ENCODE peak calls at places on chromosome 20, in six cellular contexts. One of them, this sample, is unnamed. For H3K4me1, the result is how much of the 10 kb centered on the place peaks cover.

GRCh38 chr20:62368629-62369507 is 1.8 kb upstream of the LAMA5 start:
- DNase-seq in adrenal gland: peak
- DNase-seq in Karpas-422: no peak
- DNase-seq in psoas muscle: peak
- DNase-seq in mesenchymal stem cell: peak
- DNase-seq in breast epithelium: no peak
- DNase-seq in this sample: no peak

GRCh38 chr20:52991783-52992182 is 19.6 kb downstream of the TSHZ2 start:
- DNase-seq in breast epithelium: no peak
- DNase-seq in adrenal gland: no peak
- DNase-seq in psoas muscle: no peak
- DNase-seq in mesenchymal stem cell: peak
- DNase-seq in Karpas-422: no peak
- DNase-seq in this sample: no peak

GRCh38 chr20:25207960-25208534 is 12.5 kb downstream of the ENTPD6 start:
- DNase-seq in adrenal gland: no peak
- DNase-seq in breast epithelium: no peak
- DNase-seq in mesenchymal stem cell: no peak
- DNase-seq in psoas muscle: no peak
- DNase-seq in Karpas-422: no peak
- DNase-seq in this sample: no peak

GRCh38 chr20:32678948-32679347 is 5.2 kb upstream of the C20orf203 start:
- DNase-seq in psoas muscle: peak
- DNase-seq in adrenal gland: peak
- DNase-seq in breast epithelium: peak
- DNase-seq in Karpas-422: no peak
- DNase-seq in mesenchymal stem cell: no peak
- DNase-seq in this sample: no peak

GRCh38 chr20:52410182-52410647 is 218.6 kb upstream of the ZFP64 start:
- DNase-seq in Karpas-422: no peak
- DNase-seq in breast epithelium: no peak
- DNase-seq in adrenal gland: no peak
- DNase-seq in psoas muscle: no peak
- DNase-seq in mesenchymal stem cell: peak
- DNase-seq in this sample: no peak

GRCh38 chr20:57658447-57659130 is 38.4 kb upstream of the ZBP1 start:
- DNase-seq in mesenchymal stem cell: no peak
- DNase-seq in adrenal gland: peak
- DNase-seq in Karpas-422: no peak
- DNase-seq in psoas muscle: no peak
- DNase-seq in breast epithelium: peak
- DNase-seq in this sample: no peak

GRCh38 chr20:31706607-31707257 is 15.9 kb downstream of the BCL2L1 start:
- DNase-seq in psoas muscle: no peak
- DNase-seq in breast epithelium: no peak
- DNase-seq in adrenal gland: peak
- DNase-seq in Karpas-422: no peak
- DNase-seq in mesenchymal stem cell: peak
- DNase-seq in this sample: no peak

GRCh38 chr20:22862645-22863230 is 172.4 kb upstream of the SSTR4 start:
- DNase-seq in psoas muscle: no peak
- DNase-seq in Karpas-422: no peak
- DNase-seq in adrenal gland: peak
- DNase-seq in breast epithelium: no peak
- DNase-seq in mesenchymal stem cell: no peak
- DNase-seq in this sample: no peak

GRCh38 chr20:45470262-45470931 is 844 bp downstream of the WFDC2 start:
- DNase-seq in adrenal gland: no peak
- DNase-seq in psoas muscle: peak
- DNase-seq in mesenchymal stem cell: peak
- DNase-seq in Karpas-422: no peak
- DNase-seq in breast epithelium: peak
- DNase-seq in this sample: peak

GRCh38 chr20:62754122-62754990 is 41.9 kb upstream of the MRGBP start:
- DNase-seq in Karpas-422: no peak
- DNase-seq in adrenal gland: no peak
- DNase-seq in mesenchymal stem cell: no peak
- DNase-seq in psoas muscle: peak
- DNase-seq in breast epithelium: no peak
- DNase-seq in this sample: peak

GRCh38 chr20:45355209-45355608 is 7.0 kb upstream of the SDC4 start:
- DNase-seq in breast epithelium: no peak
- DNase-seq in adrenal gland: no peak
- DNase-seq in mesenchymal stem cell: peak
- DNase-seq in psoas muscle: no peak
- DNase-seq in Karpas-422: no peak
- DNase-seq in this sample: no peak

DNA sequence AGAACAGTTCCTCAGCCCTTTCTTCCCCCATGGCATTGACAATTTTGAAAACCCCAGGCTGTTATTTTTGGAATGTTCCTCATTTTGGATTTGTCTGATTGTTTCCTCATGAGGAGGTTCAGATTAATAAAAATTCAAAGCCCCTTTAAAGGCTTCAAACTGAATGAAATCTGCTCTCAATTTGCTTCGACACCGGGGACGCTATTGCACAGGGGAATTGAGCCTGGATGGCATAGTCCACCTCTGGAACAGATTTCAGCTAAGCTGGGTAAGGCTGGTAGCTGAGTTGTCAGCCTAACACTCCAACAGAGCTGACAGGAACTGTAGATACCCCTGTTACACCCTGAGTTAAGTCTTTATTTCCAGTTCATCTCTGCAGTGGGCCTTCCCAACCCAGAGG is 73.4 kb upstream of the PAX1 start:
- DNase-seq in breast epithelium: no peak
- DNase-seq in adrenal gland: no peak
- DNase-seq in mesenchymal stem cell: no peak
- DNase-seq in Karpas-422: peak
- DNase-seq in psoas muscle: no peak
- DNase-seq in this sample: no peak
- H3K4me1 ChIP-seq in breast epithelium: under half
- H3K4me1 ChIP-seq in adrenal gland: under half
- H3K4me1 ChIP-seq in mesenchymal stem cell: under half
- H3K4me1 ChIP-seq in Karpas-422: half or more
- H3K4me1 ChIP-seq in psoas muscle: under half
- H3K4me1 ChIP-seq in this sample: under half

GRCh38 chr20:35702051-35702823 is 3.0 kb downstream of the ROMO1 start:
- DNase-seq in psoas muscle: no peak
- DNase-seq in Karpas-422: peak
- DNase-seq in breast epithelium: no peak
- DNase-seq in mesenchymal stem cell: peak
- DNase-seq in adrenal gland: no peak
- DNase-seq in this sample: no peak

GRCh38 chr20:35699127-35699913 is at the start of the genes NFS1 and ROMO1:
- DNase-seq in Karpas-422: peak
- DNase-seq in breast epithelium: peak
- DNase-seq in adrenal gland: peak
- DNase-seq in psoas muscle: peak
- DNase-seq in mesenchymal stem cell: peak
- DNase-seq in this sample: peak

GRCh38 chr20:35698298-35699126 is 640 bp downstream of the NFS1 start:
- DNase-seq in mesenchymal stem cell: peak
- DNase-seq in Karpas-422: peak
- DNase-seq in psoas muscle: no peak
- DNase-seq in breast epithelium: no peak
- DNase-seq in adrenal gland: no peak
- DNase-seq in this sample: peak

GRCh38 chr20:35699914-35700624 is 864 bp downstream of the ROMO1 start:
- DNase-seq in mesenchymal stem cell: no peak
- DNase-seq in adrenal gland: no peak
- DNase-seq in Karpas-422: peak
- DNase-seq in psoas muscle: no peak
- DNase-seq in breast epithelium: no peak
- DNase-seq in this sample: no peak

GRCh38 chr20:35700625-35701148 is 1.5 kb downstream of the ROMO1 start:
- DNase-seq in adrenal gland: no peak
- DNase-seq in psoas muscle: no peak
- DNase-seq in breast epithelium: no peak
- DNase-seq in mesenchymal stem cell: no peak
- DNase-seq in Karpas-422: no peak
- DNase-seq in this sample: no peak
- H3K4me3 ChIP-seq in adrenal gland: no peak
- H3K4me3 ChIP-seq in psoas muscle: peak
- H3K4me3 ChIP-seq in breast epithelium: no peak
- H3K4me3 ChIP-seq in mesenchymal stem cell: peak
- H3K4me3 ChIP-seq in Karpas-422: peak
- H3K4me3 ChIP-seq in this sample: no peak

GRCh38 chr20:48143435-48144081 is 358.3 kb upstream of the SULF2 start:
- DNase-seq in mesenchymal stem cell: no peak
- DNase-seq in breast epithelium: no peak
- DNase-seq in adrenal gland: no peak
- DNase-seq in psoas muscle: no peak
- DNase-seq in Karpas-422: no peak
- DNase-seq in this sample: no peak

GRCh38 chr20:48142258-48142657 is 357.0 kb upstream of the SULF2 start:
- DNase-seq in breast epithelium: no peak
- DNase-seq in mesenchymal stem cell: no peak
- DNase-seq in psoas muscle: no peak
- DNase-seq in Karpas-422: no peak
- DNase-seq in adrenal gland: no peak
- DNase-seq in this sample: peak

DNA sequence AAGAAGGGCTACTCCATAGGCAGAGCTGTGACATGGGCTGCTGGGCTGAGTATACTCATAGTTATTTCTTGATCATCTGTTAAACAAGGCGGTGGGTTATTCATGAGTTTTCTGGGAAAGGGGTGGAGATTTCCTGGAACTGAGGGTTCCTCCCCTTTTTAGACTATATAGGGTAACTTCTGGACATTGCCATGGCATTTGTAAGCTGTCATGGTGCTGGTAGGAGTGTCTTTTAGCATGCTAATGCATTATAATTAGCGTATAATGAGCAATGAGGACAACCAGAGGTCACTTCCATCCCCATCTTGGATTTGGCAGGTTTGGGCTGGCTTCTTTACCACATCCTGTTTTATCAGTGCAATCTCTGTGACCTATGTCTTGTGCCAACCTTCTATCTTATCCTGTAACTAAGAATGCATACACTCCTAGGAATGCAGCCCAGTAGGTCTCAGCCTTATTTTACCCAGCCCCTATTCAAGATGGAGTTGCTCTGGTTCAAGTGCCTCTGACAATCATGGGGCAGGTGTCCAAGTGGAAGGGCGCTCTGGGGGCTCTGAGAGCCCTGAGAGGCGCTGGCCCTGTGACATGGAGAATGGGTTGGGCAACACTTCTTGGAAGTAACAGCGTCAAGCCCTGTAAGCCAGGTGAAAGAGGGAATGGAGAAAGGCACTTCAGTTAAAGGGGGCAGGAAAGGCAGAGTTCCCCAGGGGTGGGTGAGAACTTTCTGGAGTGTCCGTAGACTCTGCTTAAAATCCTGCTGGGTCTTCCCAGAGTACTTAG is 354.2 kb upstream of the SULF2 start:
- DNase-seq in psoas muscle: no peak
- DNase-seq in adrenal gland: no peak
- DNase-seq in breast epithelium: no peak
- DNase-seq in mesenchymal stem cell: peak
- DNase-seq in Karpas-422: no peak
- DNase-seq in this sample: peak
- H3K4me1 ChIP-seq in psoas muscle: under half
- H3K4me1 ChIP-seq in adrenal gland: under half
- H3K4me1 ChIP-seq in breast epithelium: under half
- H3K4me1 ChIP-seq in mesenchymal stem cell: under half
- H3K4me1 ChIP-seq in Karpas-422: under half
- H3K4me1 ChIP-seq in this sample: under half

GRCh38 chr20:59603176-59603575 is 1.2 kb upstream of the PHACTR3 start:
- DNase-seq in breast epithelium: no peak
- DNase-seq in mesenchymal stem cell: no peak
- DNase-seq in Karpas-422: no peak
- DNase-seq in psoas muscle: no peak
- DNase-seq in adrenal gland: no peak
- DNase-seq in this sample: no peak

GRCh38 chr20:59605691-59606364 is 1.5 kb downstream of the PHACTR3 start:
- DNase-seq in mesenchymal stem cell: no peak
- DNase-seq in psoas muscle: no peak
- DNase-seq in breast epithelium: no peak
- DNase-seq in adrenal gland: no peak
- DNase-seq in Karpas-422: no peak
- DNase-seq in this sample: peak

GRCh38 chr20:59603727-59604608 is at the start of gene PHACTR3:
- DNase-seq in breast epithelium: no peak
- DNase-seq in Karpas-422: no peak
- DNase-seq in psoas muscle: no peak
- DNase-seq in adrenal gland: no peak
- DNase-seq in mesenchymal stem cell: no peak
- DNase-seq in this sample: no peak

GRCh38 chr20:59606566-59606965 is 2.2 kb downstream of the PHACTR3 start:
- DNase-seq in psoas muscle: no peak
- DNase-seq in Karpas-422: no peak
- DNase-seq in adrenal gland: no peak
- DNase-seq in mesenchymal stem cell: no peak
- DNase-seq in breast epithelium: no peak
- DNase-seq in this sample: peak

GRCh38 chr20:59604770-59605665 is 678 bp downstream of the PHACTR3 start:
- DNase-seq in breast epithelium: no peak
- DNase-seq in psoas muscle: no peak
- DNase-seq in mesenchymal stem cell: no peak
- DNase-seq in Karpas-422: no peak
- DNase-seq in adrenal gland: no peak
- DNase-seq in this sample: no peak
- H3K4me3 ChIP-seq in breast epithelium: peak
- H3K4me3 ChIP-seq in psoas muscle: no peak
- H3K4me3 ChIP-seq in mesenchymal stem cell: no peak
- H3K4me3 ChIP-seq in Karpas-422: no peak
- H3K4me3 ChIP-seq in adrenal gland: no peak
- H3K4me3 ChIP-seq in this sample: no peak

GRCh38 chr20:17624551-17625245 is 54.8 kb downstream of the DSTN start:
- DNase-seq in adrenal gland: peak
- DNase-seq in Karpas-422: no peak
- DNase-seq in mesenchymal stem cell: no peak
- DNase-seq in psoas muscle: no peak
- DNase-seq in breast epithelium: peak
- DNase-seq in this sample: peak
- H3K4me1 ChIP-seq in adrenal gland: under half
- H3K4me1 ChIP-seq in Karpas-422: under half
- H3K4me1 ChIP-seq in mesenchymal stem cell: under half
- H3K4me1 ChIP-seq in psoas muscle: under half
- H3K4me1 ChIP-seq in breast epithelium: under half
- H3K4me1 ChIP-seq in this sample: under half

GRCh38 chr20:19977373-19977770 is 39.8 kb upstream of the NAA20 start:
- DNase-seq in adrenal gland: no peak
- DNase-seq in mesenchymal stem cell: no peak
- DNase-seq in psoas muscle: no peak
- DNase-seq in breast epithelium: no peak
- DNase-seq in Karpas-422: no peak
- DNase-seq in this sample: no peak
- H3K4me3 ChIP-seq in adrenal gland: no peak
- H3K4me3 ChIP-seq in mesenchymal stem cell: peak
- H3K4me3 ChIP-seq in psoas muscle: peak
- H3K4me3 ChIP-seq in breast epithelium: peak
- H3K4me3 ChIP-seq in Karpas-422: no peak
- H3K4me3 ChIP-seq in this sample: peak

GRCh38 chr20:43420192-43420591 is 37.5 kb upstream of the SRSF6 start:
- DNase-seq in adrenal gland: no peak
- DNase-seq in Karpas-422: no peak
- DNase-seq in psoas muscle: no peak
- DNase-seq in mesenchymal stem cell: no peak
- DNase-seq in breast epithelium: no peak
- DNase-seq in this sample: no peak
- H3K4me1 ChIP-seq in adrenal gland: under half
- H3K4me1 ChIP-seq in Karpas-422: under half
- H3K4me1 ChIP-seq in psoas muscle: under half
- H3K4me1 ChIP-seq in mesenchymal stem cell: under half
- H3K4me1 ChIP-seq in breast epithelium: under half
- H3K4me1 ChIP-seq in this sample: under half